ENCODE peak calls at places on chromosomes 5 and 9, in six cellular contexts. J, I, E, R, T and W are unnamed samples.

GRCh38 chr5:151042453-151043093 is 22.2 kb downstream of the GPX3 start:
- DNase-seq in I (no peak), E (no peak), J (no peak), T (peak), R (no peak), W (no peak)

GRCh38 chr5:163339148-163339547 is 98.2 kb upstream of the CCNG1 start:
- DNase-seq in T (no peak), J (no peak), R (no peak), I (no peak), E (no peak), W (peak)

GRCh38 chr5:11903121-11903613 is 1.1 kb downstream of the CTNND2 start:
- DNase-seq in J (no peak), R (no peak), E (no peak), I (no peak), T (peak), W (no peak)

GRCh38 chr5:120528609-120529008 is 64.5 kb downstream of the PRR16 start:
- DNase-seq in E (no peak), J (no peak), I (no peak), T (no peak), R (no peak), W (no peak)

GRCh38 chr9:5892456-5893133 is 1.9 kb downstream of the MLANA start:
- DNase-seq in I (no peak), T (no peak), E (no peak), R (no peak), J (no peak), W (no peak)

GRCh38 chr5:128537999-128538248 is at the start of gene FBN2:
- DNase-seq in I (no peak), T (peak), R (no peak), J (no peak), E (no peak), W (no peak)

GRCh38 chr5:29307498-29307897 is 1886.0 kb upstream of the CDH6 start:
- DNase-seq in I (no peak), E (no peak), T (no peak), R (no peak), J (no peak), W (no peak)

GRCh38 chr9:134566196-134566822 is 75.3 kb upstream of the COL5A1 start:
- DNase-seq in R (no peak), I (no peak), J (no peak), T (no peak), E (no peak), W (no peak)

GRCh38 chr5:88952344-88952743 is 69.4 kb upstream of the MEF2C start:
- DNase-seq in R (no peak), I (no peak), E (no peak), T (no peak), J (peak), W (no peak)

GRCh38 chr9:101514056-101514455 is 19.6 kb upstream of the RNF20 start:
- DNase-seq in E (no peak), T (no peak), I (peak), R (no peak), J (peak), W (no peak)

GRCh38 chr9:70868661-70869652 is 252.5 kb downstream of the TRPM3 start:
- DNase-seq in J (peak), R (no peak), I (no peak), E (no peak), T (no peak), W (no peak)

GRCh38 chr9:81002242-81002641 is 687.1 kb downstream of the TLE1 start:
- DNase-seq in T (no peak), J (no peak), E (no peak), I (peak), R (no peak), W (peak)

GRCh38 chr5:73232266-73233041 is 59.5 kb downstream of the TMEM174 start:
- DNase-seq in I (no peak), T (no peak), J (no peak), E (no peak), R (no peak), W (no peak)

GRCh38 chr5:87097664-87098063 is 170.0 kb upstream of the RASA1 start:
- DNase-seq in T (no peak), I (no peak), R (no peak), J (no peak), E (no peak), W (no peak)

GRCh38 chr9:36164989-36165388 is 4.2 kb upstream of the CCIN start:
- DNase-seq in R (no peak), T (no peak), J (no peak), I (no peak), E (no peak), W (no peak)

GRCh38 chr9:36165766-36166149 is 3.4 kb upstream of the CCIN start:
- DNase-seq in R (no peak), T (no peak), E (no peak), J (no peak), I (no peak), W (no peak)

GRCh38 chr9:36163840-36164175 is 5.4 kb upstream of the CCIN start:
- DNase-seq in I (no peak), R (no peak), T (no peak), J (peak), E (no peak), W (no peak)

GRCh38 chr9:36163049-36163839 is 5.9 kb upstream of the CCIN start:
- DNase-seq in R (no peak), T (no peak), E (no peak), J (peak), I (no peak), W (no peak)

GRCh38 chr9:36164361-36164760 is 4.8 kb upstream of the CCIN start:
- DNase-seq in T (no peak), J (no peak), E (no peak), I (no peak), R (no peak), W (no peak)
- H3K27ac ChIP-seq in T (no peak), J (no peak), E (peak), I (no peak), R (peak), W (no peak)

GRCh38 chr5:1107167-1108007 is 4.5 kb downstream of the SLC12A7 start:
- DNase-seq in R (no peak), I (no peak), E (no peak), J (no peak), T (no peak), W (no peak)
- H3K27ac ChIP-seq in R (peak), I (no peak), E (peak), J (no peak), T (peak), W (no peak)

DNA sequence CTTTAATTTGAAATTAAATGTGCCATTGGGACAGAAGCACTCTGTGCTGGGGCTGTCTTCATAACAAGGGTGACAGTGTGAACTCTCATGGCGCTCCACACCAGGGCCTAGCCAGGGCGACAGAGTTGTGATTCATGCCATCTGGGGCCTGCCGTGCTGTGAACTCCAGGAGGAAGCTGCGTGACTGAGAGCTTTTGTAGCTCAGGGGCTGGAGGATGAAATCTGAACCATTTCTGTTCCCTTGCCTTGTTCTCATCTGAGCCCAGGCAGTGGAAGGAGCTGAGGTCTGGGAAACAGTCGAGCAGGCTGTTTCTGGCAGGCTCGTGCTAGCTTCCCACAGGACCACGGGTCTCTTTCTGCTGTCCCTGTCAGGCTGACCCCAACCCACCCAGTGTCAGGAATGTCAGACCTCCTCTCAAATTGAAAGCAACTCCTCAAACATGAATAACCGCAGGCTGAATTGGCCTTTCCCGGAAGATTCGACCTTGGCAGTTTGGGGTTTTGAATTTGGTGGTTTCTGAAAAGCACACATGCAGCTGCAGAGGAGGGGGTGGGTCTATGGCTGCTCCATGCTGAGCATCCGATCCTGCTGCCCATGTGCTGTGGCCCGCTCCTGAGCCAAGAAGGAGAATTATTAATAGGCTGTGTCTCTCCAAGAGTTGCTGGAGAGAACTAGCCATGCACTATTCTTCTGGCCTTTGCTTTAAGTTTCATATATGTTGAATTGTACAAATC is 69.2 kb upstream of the RPS23 start:
- DNase-seq in T (no peak), I (no peak), J (peak), R (no peak), E (no peak), W (no peak)
- H3K27ac ChIP-seq in T (no peak), I (no peak), J (peak), R (peak), E (peak), W (no peak)

GRCh38 chr9:124501771-124502320 is 5.4 kb downstream of the NR5A1 start:
- DNase-seq in J (no peak), E (no peak), I (no peak), T (no peak), R (no peak), W (no peak)
- H3K27ac ChIP-seq in J (no peak), E (no peak), I (no peak), T (no peak), R (no peak), W (no peak)

DNA sequence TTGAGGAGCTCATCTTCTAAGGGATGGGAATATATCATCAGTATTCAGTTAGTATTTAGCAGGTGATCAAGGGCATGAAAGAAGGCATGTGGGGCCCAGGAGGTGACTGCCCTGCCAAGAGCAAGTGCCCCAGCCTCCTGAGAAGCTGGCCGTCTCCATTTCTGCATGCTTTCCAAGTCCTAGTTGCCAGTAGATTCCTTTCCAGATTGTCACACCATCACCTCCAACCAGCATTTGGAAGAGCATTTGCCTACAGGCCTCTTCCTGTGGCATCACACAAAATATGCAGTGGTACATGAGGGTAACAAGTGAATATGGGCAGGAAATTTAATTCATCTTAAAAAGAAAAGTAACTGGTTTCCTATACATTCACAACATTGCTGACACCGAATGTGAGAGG is 7.5 kb downstream of the TNFAIP8 start:
- DNase-seq in R (no peak), J (no peak), I (no peak), E (no peak), T (no peak), W (no peak)
- H3K27ac ChIP-seq in R (no peak), J (no peak), I (no peak), E (no peak), T (no peak), W (no peak)

DNA sequence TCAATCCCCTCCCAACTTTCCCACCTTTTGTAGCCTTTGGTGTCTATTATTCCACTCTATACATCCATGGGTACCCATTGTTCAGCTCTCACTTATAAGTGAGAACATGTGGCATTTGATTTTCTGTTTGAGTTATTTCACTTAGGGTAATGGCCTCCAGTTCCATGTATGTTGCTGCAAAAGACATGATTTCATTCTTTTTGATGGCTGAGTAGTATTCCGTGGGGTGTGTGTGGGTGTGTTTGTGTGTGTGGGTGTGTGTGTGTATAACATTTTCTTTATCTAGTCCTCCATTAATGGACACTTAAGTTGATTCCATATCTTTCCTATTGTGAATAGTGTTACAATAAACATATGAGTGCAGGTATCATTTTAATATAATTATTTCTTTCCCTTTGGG is 157.5 kb upstream of the FSTL4 start:
- DNase-seq in I (no peak), T (no peak), J (no peak), R (no peak), E (no peak), W (no peak)
- H3K27ac ChIP-seq in I (no peak), T (no peak), J (no peak), R (no peak), E (no peak), W (no peak)

DNA sequence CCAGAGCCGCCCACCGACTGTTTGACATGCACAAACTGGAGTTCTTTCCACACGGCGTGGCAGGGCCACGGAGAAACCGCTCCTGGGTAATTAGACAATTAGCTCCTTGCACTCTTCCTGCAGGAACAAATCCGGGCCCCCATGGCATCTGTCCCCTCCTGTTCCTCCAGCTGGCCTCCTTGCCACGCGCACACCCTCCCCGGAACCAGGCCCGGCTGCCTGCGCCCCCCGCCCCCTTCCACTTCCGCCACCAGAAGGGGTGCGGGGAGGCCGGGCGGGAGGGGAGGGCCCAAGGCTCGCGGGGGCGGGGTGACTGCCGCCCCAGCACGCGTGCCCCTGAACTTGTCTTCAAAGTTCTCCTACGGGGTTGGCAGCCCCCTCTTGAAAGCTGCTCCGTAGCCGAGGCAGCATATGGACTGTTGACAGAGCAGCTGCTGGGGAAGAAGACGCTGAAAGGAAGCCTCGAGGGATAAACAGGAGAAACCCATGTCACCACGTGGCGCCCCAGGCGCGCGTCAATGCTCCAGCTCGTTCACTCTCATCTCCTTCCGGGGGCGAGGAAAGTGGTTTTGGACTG is 74.4 kb downstream of the SEC61B start:
- DNase-seq in R (no peak), E (no peak), J (no peak), T (peak), I (no peak), W (no peak)
- H3K27ac ChIP-seq in R (no peak), E (peak), J (no peak), T (no peak), I (no peak), W (no peak)

GRCh38 chr9:36721846-36722588 is 149.3 kb downstream of the MELK start:
- DNase-seq in J (no peak), E (no peak), I (no peak), R (no peak), T (no peak), W (no peak)

GRCh38 chr9:36716496-36716895 is 143.8 kb downstream of the MELK start:
- DNase-seq in I (no peak), E (no peak), R (no peak), T (no peak), J (peak), W (no peak)

GRCh38 chr9:36720043-36720442 is 147.3 kb downstream of the MELK start:
- DNase-seq in E (no peak), I (no peak), R (no peak), T (no peak), J (no peak), W (no peak)

GRCh38 chr9:36717276-36717675 is 144.6 kb downstream of the MELK start:
- DNase-seq in E (no peak), J (peak), R (no peak), T (no peak), I (no peak), W (no peak)

DNA sequence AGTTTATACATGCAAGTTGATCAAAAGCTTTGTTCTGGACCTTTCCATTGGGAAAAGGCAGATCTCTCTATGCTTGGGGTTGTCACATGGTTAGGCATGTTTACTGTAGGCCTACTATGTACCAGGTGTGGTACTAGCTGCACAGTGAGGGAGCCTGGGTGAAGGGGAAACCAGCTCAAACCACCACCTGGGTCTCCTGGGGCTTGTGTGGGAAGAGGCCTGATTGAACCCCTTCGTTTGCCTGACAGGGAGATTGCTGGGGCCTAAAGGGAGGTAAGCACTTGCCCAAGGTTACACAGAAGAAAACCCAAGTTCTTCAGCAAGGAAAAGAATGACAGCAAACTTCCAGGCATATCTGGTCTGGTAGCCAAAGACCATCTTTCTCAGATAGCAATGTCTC is 145.9 kb downstream of the MELK start:
- DNase-seq in R (no peak), E (no peak), T (no peak), J (no peak), I (no peak), W (no peak)
- H3K27ac ChIP-seq in R (no peak), E (no peak), T (no peak), J (no peak), I (no peak), W (no peak)

GRCh38 chr5:84290673-84291072 is 94.0 kb downstream of the EDIL3 start:
- DNase-seq in J (no peak), I (no peak), E (no peak), R (no peak), T (no peak), W (no peak)

GRCh38 chr5:84286662-84287061 is 98.0 kb downstream of the EDIL3 start:
- DNase-seq in J (no peak), R (no peak), T (no peak), I (no peak), E (no peak), W (no peak)

GRCh38 chr5:84290161-84290560 is 94.5 kb downstream of the EDIL3 start:
- DNase-seq in E (no peak), J (peak), T (no peak), R (no peak), I (no peak), W (no peak)

GRCh38 chr5:84292000-84292642 is 92.6 kb downstream of the EDIL3 start:
- DNase-seq in I (no peak), R (no peak), T (no peak), J (no peak), E (no peak), W (no peak)

DNA sequence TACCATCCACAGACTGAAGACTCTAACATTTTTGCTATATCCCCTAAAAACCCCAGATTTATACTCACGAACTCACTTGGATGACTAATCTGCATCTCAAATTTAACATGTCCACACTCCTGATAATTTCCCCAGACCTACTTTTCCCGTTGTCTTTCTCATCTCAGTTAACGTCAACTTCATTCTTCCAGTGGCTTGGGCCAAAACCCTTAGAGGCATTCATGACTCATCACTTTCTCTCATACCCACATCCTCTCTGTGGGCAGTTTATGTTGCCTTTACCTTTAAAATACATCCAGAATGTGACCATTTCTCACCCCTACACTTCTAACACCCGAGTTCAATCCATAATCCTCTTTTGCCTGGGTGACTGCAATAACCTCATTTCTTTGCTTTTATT is 96.7 kb downstream of the EDIL3 start:
- DNase-seq in I (peak), R (no peak), T (no peak), J (peak), E (no peak), W (peak)
- H3K27ac ChIP-seq in I (peak), R (no peak), T (no peak), J (peak), E (no peak), W (no peak)